ENCODE peak calls at places on chromosomes 16 and 17, in six cellular contexts. P is foreskin fibroblast; T is activated CD8-positive, alpha-beta memory T cell treated with anti-CD3 and anti-CD28 coated beads for 24 hours; H is mucosa of descending colon; W is neuronal stem cell; D is HT1080. Z is an unnamed sample.

GRCh38 chr16:10787304-10787703 is 31.3 kb downstream of the TVP23A start:
- DNase-seq in P (no peak), T (no peak), H (no peak), W (peak; percentile 39), D (no peak), Z (no peak)

GRCh38 chr16:87012954-87013938 is 303.9 kb downstream of the C16orf95 start:
- DNase-seq in P (no peak), T (no peak), H (no peak), W (no peak), D (no peak), Z (no peak)

GRCh38 chr17:36768355-36768754 is 167.0 kb downstream of the MRM1 start:
- DNase-seq in P (no peak), T (no peak), H (no peak), W (no peak), D (peak; percentile 21), Z (no peak)

GRCh38 chr17:75238684-75239191 is 22.7 kb downstream of the GGA3 start:
- DNase-seq in P (peak; percentile 81), T (peak; percentile 81), H (peak; percentile 52), W (peak; percentile 44), D (peak; percentile 48), Z (no peak)

GRCh38 chr16:72836985-72837384 is 210.9 kb downstream of the ZFHX3 start:
- DNase-seq in P (no peak), T (no peak), H (no peak), W (no peak), D (peak; percentile 16), Z (no peak)

GRCh38 chr17:1087381-1088241 is 90.7 kb downstream of the TIMM22 start:
- DNase-seq in P (peak; percentile 36), T (no peak), H (peak; percentile 88), W (no peak), D (no peak), Z (no peak)

GRCh38 chr17:36586138-36586537 is 5.5 kb upstream of the DHRS11 start:
- DNase-seq in P (no peak), T (no peak), H (no peak), W (no peak), D (no peak), Z (no peak)

GRCh38 chr17:292016-292415 is 60.6 kb downstream of the RPH3AL start:
- DNase-seq in P (no peak), T (no peak), H (no peak), W (no peak), D (no peak), Z (no peak)

GRCh38 chr17:50459081-50459676 is 9.5 kb downstream of the CHAD start:
- DNase-seq in P (peak; percentile 59), T (no peak), H (no peak), W (no peak), D (peak; percentile 46), Z (peak; percentile 81)

GRCh38 chr17:9943343-9943742 is 38.3 kb upstream of the RCVRN start:
- DNase-seq in P (no peak), T (no peak), H (no peak), W (no peak), D (no peak), Z (no peak)

GRCh38 chr16:72875291-72876036 is 172.5 kb downstream of the ZFHX3 start:
- DNase-seq in P (peak; percentile 39), T (no peak), H (no peak), W (no peak), D (no peak), Z (no peak)

GRCh38 chr17:72063262-72063661 is 57.6 kb upstream of the SOX9 start:
- DNase-seq in P (no peak), T (no peak), H (no peak), W (no peak), D (no peak), Z (no peak)

GRCh38 chr17:72049914-72050313 is 70.9 kb upstream of the SOX9 start:
- DNase-seq in P (no peak), T (no peak), H (no peak), W (no peak), D (no peak), Z (no peak)

GRCh38 chr17:63772801-63773271 is 561 bp downstream of the CCDC47 start:
- DNase-seq in P (peak; percentile 27), T (no peak), H (peak; percentile 33), W (no peak), D (peak; percentile 4), Z (no peak)

GRCh38 chr16:53061701-53062159 is 6.9 kb downstream of the CHD9 start:
- DNase-seq in P (no peak), T (peak; percentile 71), H (peak; percentile 85), W (no peak), D (no peak), Z (no peak)

GRCh38 chr16:24036614-24037013 is 200.8 kb downstream of the PRKCB start:
- DNase-seq in P (peak; percentile 62), T (peak; percentile 73), H (peak; percentile 73), W (peak; percentile 36), D (peak; percentile 37), Z (no peak)

GRCh38 chr17:40726919-40727318 is 23.4 kb upstream of the KRT24 start:
- DNase-seq in P (peak; percentile 16), T (no peak), H (no peak), W (no peak), D (no peak), Z (no peak)

GRCh38 chr17:80611831-80612230 is 67.2 kb downstream of the RPTOR start:
- DNase-seq in P (no peak), T (no peak), H (no peak), W (no peak), D (no peak), Z (no peak)

GRCh38 chr16:85015481-85016177 is 4.3 kb upstream of the ZDHHC7 start:
- DNase-seq in P (peak; percentile 54), T (no peak), H (no peak), W (no peak), D (no peak), Z (no peak)

GRCh38 chr16:55062446-55062845 is 131.8 kb downstream of the IRX5 start:
- DNase-seq in P (peak; percentile 14), T (no peak), H (no peak), W (no peak), D (no peak), Z (no peak)

GRCh38 chr17:3796110-3796821 is 4.7 kb downstream of the ITGAE start:
- DNase-seq in P (no peak), T (peak; percentile 91), H (peak; percentile 55), W (no peak), D (no peak), Z (no peak)

GRCh38 chr17:76716834-76717205 is 6.1 kb upstream of the MXRA7 start:
- DNase-seq in P (peak; percentile 82), T (no peak), H (no peak), W (no peak), D (peak; percentile 56), Z (no peak)

GRCh38 chr16:70662991-70663523 is 16.7 kb downstream of the IL34 start:
- DNase-seq in P (no peak), T (no peak), H (no peak), W (no peak), D (no peak), Z (no peak)

GRCh38 chr16:20327444-20328041 is at the start of gene GP2:
- DNase-seq in P (no peak), T (no peak), H (no peak), W (no peak), D (no peak), Z (no peak)

GRCh38 chr17:55053855-55054254 is 85.3 kb downstream of the STXBP4 start:
- DNase-seq in P (peak; percentile 20), T (no peak), H (no peak), W (no peak), D (peak; percentile 2), Z (no peak)

GRCh38 chr16:76527244-76527643 is 250.0 kb downstream of the CNTNAP4 start:
- DNase-seq in P (no peak), T (no peak), H (no peak), W (no peak), D (no peak), Z (no peak)

GRCh38 chr17:56842577-56842976 is 8.6 kb downstream of the DGKE start:
- DNase-seq in P (no peak), T (no peak), H (no peak), W (no peak), D (no peak), Z (no peak)

GRCh38 chr17:69492410-69493071 is 78.0 kb downstream of the MAP2K6 start:
- DNase-seq in P (peak; percentile 96), T (no peak), H (no peak), W (no peak), D (peak; percentile 89), Z (no peak)

GRCh38 chr17:51120357-51120738 is 320 bp downstream of the SPAG9 start:
- DNase-seq in P (no peak), T (no peak), H (no peak), W (no peak), D (peak; percentile 32), Z (no peak)

GRCh38 chr16:86969716-86970115 is 347.5 kb downstream of the C16orf95 start:
- DNase-seq in P (no peak), T (no peak), H (no peak), W (no peak), D (no peak), Z (no peak)

GRCh38 chr17:40623419-40624217 is 24.0 kb downstream of the SMARCE1 start:
- DNase-seq in P (no peak), T (no peak), H (no peak), W (no peak), D (no peak), Z (no peak)

GRCh38 chr17:75830168-75831031 is 13.8 kb downstream of the UNC13D start:
- DNase-seq in P (no peak), T (peak; percentile 76), H (peak; percentile 62), W (peak; percentile 44), D (no peak), Z (no peak)

GRCh38 chr16:85557083-85557975 is 55.8 kb upstream of the GSE1 start:
- DNase-seq in P (no peak), T (peak; percentile 83), H (peak; percentile 72), W (no peak), D (peak; percentile 27), Z (no peak)

GRCh38 chr17:44362964-44363612 is 565 bp downstream of the FAM171A2 start:
- DNase-seq in P (peak; percentile 41), T (peak; percentile 78), H (no peak), W (no peak), D (no peak), Z (no peak)

GRCh38 chr16:4691666-4692412 is 1.5 kb upstream of the NUDT16L1 start:
- DNase-seq in P (no peak), T (peak; percentile 58), H (no peak), W (no peak), D (no peak), Z (no peak)

GRCh38 chr16:3650631-3651265 is 3.7 kb upstream of the DNASE1 start:
- DNase-seq in P (no peak), T (no peak), H (no peak), W (no peak), D (no peak), Z (peak; percentile 54)

GRCh38 chr16:87563714-87564523 is 38.4 kb upstream of the JPH3 start:
- DNase-seq in P (no peak), T (no peak), H (no peak), W (no peak), D (no peak), Z (no peak)